ENCODE peak calls at places on chromosomes 16 and 17, in nine cellular contexts. One of them, this sample, is unnamed.

GRCh38 chr16:54054237-54054780 is 232.3 kb downstream of the IRX3 start:
- DNase-seq in GM13976: no peak
- DNase-seq in cardiac fibroblast: no peak
- DNase-seq in fibroblast of pulmonary artery: no peak
- DNase-seq in AG04450: no peak
- DNase-seq in fibroblast of villous mesenchyme: no peak
- DNase-seq in DND-41: no peak
- DNase-seq in left ventricle myocardium inferior: no peak
- DNase-seq in thyroid gland: no peak
- DNase-seq in this sample: no peak

GRCh38 chr17:57945999-57946797 is 9.0 kb downstream of the CUEDC1 start:
- DNase-seq in GM13976: no peak
- DNase-seq in cardiac fibroblast: peak
- DNase-seq in fibroblast of pulmonary artery: no peak
- DNase-seq in AG04450: no peak
- DNase-seq in fibroblast of villous mesenchyme: peak
- DNase-seq in DND-41: no peak
- DNase-seq in left ventricle myocardium inferior: no peak
- DNase-seq in thyroid gland: peak
- DNase-seq in this sample: peak

GRCh38 chr16:66959645-66960177 is 1.4 kb upstream of the CES3 start:
- DNase-seq in GM13976: no peak
- DNase-seq in cardiac fibroblast: no peak
- DNase-seq in fibroblast of pulmonary artery: no peak
- DNase-seq in AG04450: no peak
- DNase-seq in fibroblast of villous mesenchyme: no peak
- DNase-seq in DND-41: no peak
- DNase-seq in left ventricle myocardium inferior: peak
- DNase-seq in thyroid gland: no peak
- DNase-seq in this sample: no peak

GRCh38 chr17:71084219-71084618 is 914.9 kb downstream of the KCNJ2 start:
- DNase-seq in GM13976: no peak
- DNase-seq in cardiac fibroblast: peak
- DNase-seq in fibroblast of pulmonary artery: peak
- DNase-seq in AG04450: no peak
- DNase-seq in fibroblast of villous mesenchyme: peak
- DNase-seq in DND-41: peak
- DNase-seq in left ventricle myocardium inferior: no peak
- DNase-seq in thyroid gland: peak
- DNase-seq in this sample: peak

GRCh38 chr16:83517398-83517797 is 290.4 kb upstream of the HSBP1 start:
- DNase-seq in GM13976: no peak
- DNase-seq in cardiac fibroblast: no peak
- DNase-seq in fibroblast of pulmonary artery: no peak
- DNase-seq in AG04450: no peak
- DNase-seq in fibroblast of villous mesenchyme: no peak
- DNase-seq in DND-41: no peak
- DNase-seq in left ventricle myocardium inferior: no peak
- DNase-seq in thyroid gland: no peak
- DNase-seq in this sample: no peak

GRCh38 chr16:53071748-53072301 is 17.0 kb downstream of the CHD9 start:
- DNase-seq in GM13976: peak
- DNase-seq in cardiac fibroblast: peak
- DNase-seq in fibroblast of pulmonary artery: peak
- DNase-seq in AG04450: no peak
- DNase-seq in fibroblast of villous mesenchyme: no peak
- DNase-seq in DND-41: peak
- DNase-seq in left ventricle myocardium inferior: peak
- DNase-seq in thyroid gland: peak
- DNase-seq in this sample: no peak

GRCh38 chr17:19447085-19447583 is 36.1 kb downstream of the RNF112 start:
- DNase-seq in GM13976: peak
- DNase-seq in cardiac fibroblast: peak
- DNase-seq in fibroblast of pulmonary artery: peak
- DNase-seq in AG04450: peak
- DNase-seq in fibroblast of villous mesenchyme: peak
- DNase-seq in DND-41: peak
- DNase-seq in left ventricle myocardium inferior: no peak
- DNase-seq in thyroid gland: peak
- DNase-seq in this sample: peak

GRCh38 chr17:60079401-60079861 is 710 bp upstream of the HEATR6 start:
- DNase-seq in GM13976: no peak
- DNase-seq in cardiac fibroblast: peak
- DNase-seq in fibroblast of pulmonary artery: peak
- DNase-seq in AG04450: no peak
- DNase-seq in fibroblast of villous mesenchyme: peak
- DNase-seq in DND-41: no peak
- DNase-seq in left ventricle myocardium inferior: no peak
- DNase-seq in thyroid gland: no peak
- DNase-seq in this sample: peak

DNA sequence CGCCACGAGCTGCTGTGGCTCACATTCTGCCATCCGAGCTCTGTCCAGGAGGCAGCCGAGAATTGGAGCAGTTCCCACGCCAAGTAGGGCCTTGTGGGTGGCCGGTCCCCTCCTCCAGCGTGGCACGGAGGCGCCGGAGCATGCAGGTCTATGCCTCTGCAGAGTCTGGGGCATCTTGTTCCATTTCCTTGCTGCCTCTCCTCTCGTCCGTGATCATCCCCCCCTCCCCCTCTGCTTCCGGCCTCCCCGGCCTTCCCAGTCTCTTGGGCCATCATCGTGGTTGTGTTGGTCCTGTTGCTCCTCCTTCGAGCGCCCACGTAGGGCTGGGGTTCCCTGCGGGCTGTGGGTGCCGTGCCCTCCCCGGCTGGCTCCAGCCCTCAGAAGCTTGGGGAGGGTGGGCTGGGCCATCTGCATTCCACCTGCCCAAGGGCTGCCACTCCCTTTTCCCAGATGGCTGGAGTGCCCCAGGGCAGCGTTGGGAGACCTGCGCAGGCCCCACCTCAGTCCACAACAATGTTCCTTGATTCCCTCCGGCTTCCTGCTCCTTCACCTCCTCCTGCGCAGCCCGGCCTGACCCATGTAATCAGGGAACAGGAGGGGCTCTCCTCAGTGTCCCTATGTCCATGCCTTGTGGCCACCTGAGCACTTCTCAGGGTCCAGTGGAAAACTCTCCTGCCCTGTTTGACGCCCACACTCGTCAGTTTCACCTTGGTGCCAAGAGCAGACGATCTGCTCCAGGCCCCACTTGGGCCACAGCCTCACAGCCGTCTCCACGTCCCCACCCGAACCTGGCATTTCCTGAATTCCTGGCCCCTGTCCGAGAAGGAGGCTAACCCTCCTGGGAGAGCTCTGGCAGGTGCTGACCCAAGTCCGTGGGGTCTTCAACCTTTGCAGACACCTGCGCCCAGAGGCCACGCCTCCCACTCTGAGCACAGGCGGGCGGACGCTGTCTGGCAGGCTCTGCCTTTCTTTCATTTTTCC is 37.1 kb downstream of the BAIAP2 start:
- DNase-seq in GM13976: no peak
- DNase-seq in cardiac fibroblast: no peak
- DNase-seq in fibroblast of pulmonary artery: no peak
- DNase-seq in AG04450: no peak
- DNase-seq in fibroblast of villous mesenchyme: no peak
- DNase-seq in DND-41: no peak
- DNase-seq in left ventricle myocardium inferior: no peak
- DNase-seq in thyroid gland: peak
- DNase-seq in this sample: no peak
- TF ChIP-seq CTCF in GM13976: no peak
- TF ChIP-seq CTCF in cardiac fibroblast: no peak
- TF ChIP-seq CTCF in fibroblast of pulmonary artery: no peak
- TF ChIP-seq CTCF in AG04450: no peak
- TF ChIP-seq CTCF in fibroblast of villous mesenchyme: no peak
- TF ChIP-seq CTCF in DND-41: no peak
- TF ChIP-seq CTCF in left ventricle myocardium inferior: no peak
- TF ChIP-seq CTCF in thyroid gland: no peak
- TF ChIP-seq CTCF in this sample: no peak

DNA sequence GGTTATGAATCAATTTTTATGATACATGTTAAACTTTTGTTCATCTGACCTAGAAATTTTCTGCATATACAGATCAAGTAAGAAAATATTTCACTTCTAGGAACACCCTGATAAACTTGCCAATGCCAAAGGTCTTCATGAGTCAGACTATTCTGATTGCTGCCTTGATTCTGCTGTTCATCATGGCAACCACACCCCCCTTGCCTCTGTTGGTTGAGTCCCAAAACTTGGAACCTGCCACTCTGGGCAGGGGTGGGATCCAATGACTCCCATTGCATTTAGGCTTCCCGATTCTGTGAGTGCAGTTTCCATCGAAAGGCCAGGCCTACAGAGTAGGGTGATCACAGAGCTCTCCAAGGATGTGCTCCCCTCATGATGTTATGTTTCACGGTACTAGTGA is 15.8 kb upstream of the TENT4B start:
- DNase-seq in GM13976: no peak
- DNase-seq in cardiac fibroblast: no peak
- DNase-seq in fibroblast of pulmonary artery: no peak
- DNase-seq in AG04450: no peak
- DNase-seq in fibroblast of villous mesenchyme: no peak
- DNase-seq in DND-41: no peak
- DNase-seq in left ventricle myocardium inferior: no peak
- DNase-seq in thyroid gland: no peak
- DNase-seq in this sample: no peak
- TF ChIP-seq CTCF in GM13976: no peak
- TF ChIP-seq CTCF in cardiac fibroblast: no peak
- TF ChIP-seq CTCF in fibroblast of pulmonary artery: no peak
- TF ChIP-seq CTCF in AG04450: no peak
- TF ChIP-seq CTCF in fibroblast of villous mesenchyme: no peak
- TF ChIP-seq CTCF in DND-41: no peak
- TF ChIP-seq CTCF in left ventricle myocardium inferior: no peak
- TF ChIP-seq CTCF in thyroid gland: no peak
- TF ChIP-seq CTCF in this sample: no peak

GRCh38 chr17:6352016-6352415 is 82.9 kb downstream of the AIPL1 start:
- DNase-seq in GM13976: no peak
- DNase-seq in cardiac fibroblast: no peak
- DNase-seq in fibroblast of pulmonary artery: no peak
- DNase-seq in AG04450: no peak
- DNase-seq in fibroblast of villous mesenchyme: no peak
- DNase-seq in DND-41: no peak
- DNase-seq in left ventricle myocardium inferior: no peak
- DNase-seq in thyroid gland: no peak
- DNase-seq in this sample: no peak

GRCh38 chr17:6353161-6353560 is 81.8 kb downstream of the AIPL1 start:
- DNase-seq in GM13976: no peak
- DNase-seq in cardiac fibroblast: no peak
- DNase-seq in fibroblast of pulmonary artery: no peak
- DNase-seq in AG04450: no peak
- DNase-seq in fibroblast of villous mesenchyme: no peak
- DNase-seq in DND-41: no peak
- DNase-seq in left ventricle myocardium inferior: no peak
- DNase-seq in thyroid gland: no peak
- DNase-seq in this sample: no peak

GRCh38 chr17:6358131-6358530 is 76.8 kb downstream of the AIPL1 start:
- DNase-seq in GM13976: no peak
- DNase-seq in cardiac fibroblast: no peak
- DNase-seq in fibroblast of pulmonary artery: no peak
- DNase-seq in AG04450: no peak
- DNase-seq in fibroblast of villous mesenchyme: no peak
- DNase-seq in DND-41: no peak
- DNase-seq in left ventricle myocardium inferior: no peak
- DNase-seq in thyroid gland: no peak
- DNase-seq in this sample: no peak

GRCh38 chr17:6350806-6351205 is 84.1 kb downstream of the AIPL1 start:
- DNase-seq in GM13976: no peak
- DNase-seq in cardiac fibroblast: no peak
- DNase-seq in fibroblast of pulmonary artery: no peak
- DNase-seq in AG04450: no peak
- DNase-seq in fibroblast of villous mesenchyme: no peak
- DNase-seq in DND-41: no peak
- DNase-seq in left ventricle myocardium inferior: no peak
- DNase-seq in thyroid gland: no peak
- DNase-seq in this sample: no peak

DNA sequence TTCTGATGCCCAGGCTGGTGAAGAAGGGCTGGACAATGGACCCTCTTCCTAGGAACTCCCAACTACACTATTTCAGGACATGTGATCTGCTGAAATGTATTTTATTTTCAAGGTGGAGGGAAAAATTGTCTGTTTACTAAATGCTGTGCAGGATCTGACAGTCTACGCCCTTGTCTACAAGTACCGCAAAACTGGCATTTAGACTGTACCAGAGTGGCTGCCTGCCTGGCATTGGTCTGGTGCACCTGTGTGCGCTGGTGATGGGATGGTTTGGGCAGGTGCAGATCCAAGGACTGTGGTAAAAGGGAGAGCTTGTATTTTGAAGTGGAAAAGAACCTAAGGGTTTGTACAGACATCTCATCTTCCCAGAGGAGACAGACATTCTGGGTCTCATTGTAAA is 79.7 kb downstream of the AIPL1 start:
- DNase-seq in GM13976: no peak
- DNase-seq in cardiac fibroblast: no peak
- DNase-seq in fibroblast of pulmonary artery: no peak
- DNase-seq in AG04450: no peak
- DNase-seq in fibroblast of villous mesenchyme: no peak
- DNase-seq in DND-41: no peak
- DNase-seq in left ventricle myocardium inferior: no peak
- DNase-seq in thyroid gland: no peak
- DNase-seq in this sample: no peak
- TF ChIP-seq CTCF in GM13976: no peak
- TF ChIP-seq CTCF in cardiac fibroblast: no peak
- TF ChIP-seq CTCF in fibroblast of pulmonary artery: no peak
- TF ChIP-seq CTCF in AG04450: no peak
- TF ChIP-seq CTCF in fibroblast of villous mesenchyme: no peak
- TF ChIP-seq CTCF in DND-41: no peak
- TF ChIP-seq CTCF in left ventricle myocardium inferior: no peak
- TF ChIP-seq CTCF in thyroid gland: no peak
- TF ChIP-seq CTCF in this sample: no peak

GRCh38 chr17:78314683-78315354 is 45.1 kb downstream of the SOCS3 start:
- DNase-seq in GM13976: no peak
- DNase-seq in cardiac fibroblast: no peak
- DNase-seq in fibroblast of pulmonary artery: no peak
- DNase-seq in AG04450: no peak
- DNase-seq in fibroblast of villous mesenchyme: no peak
- DNase-seq in DND-41: no peak
- DNase-seq in left ventricle myocardium inferior: no peak
- DNase-seq in thyroid gland: no peak
- DNase-seq in this sample: no peak

GRCh38 chr17:78316867-78317816 is 42.7 kb downstream of the SOCS3 start:
- DNase-seq in GM13976: peak
- DNase-seq in cardiac fibroblast: no peak
- DNase-seq in fibroblast of pulmonary artery: peak
- DNase-seq in AG04450: no peak
- DNase-seq in fibroblast of villous mesenchyme: peak
- DNase-seq in DND-41: no peak
- DNase-seq in left ventricle myocardium inferior: no peak
- DNase-seq in thyroid gland: peak
- DNase-seq in this sample: no peak

GRCh38 chr17:78316115-78316866 is 43.6 kb downstream of the SOCS3 start:
- DNase-seq in GM13976: peak
- DNase-seq in cardiac fibroblast: no peak
- DNase-seq in fibroblast of pulmonary artery: no peak
- DNase-seq in AG04450: no peak
- DNase-seq in fibroblast of villous mesenchyme: no peak
- DNase-seq in DND-41: no peak
- DNase-seq in left ventricle myocardium inferior: no peak
- DNase-seq in thyroid gland: no peak
- DNase-seq in this sample: no peak

GRCh38 chr17:78313735-78314648 is 45.9 kb downstream of the SOCS3 start:
- DNase-seq in GM13976: peak
- DNase-seq in cardiac fibroblast: peak
- DNase-seq in fibroblast of pulmonary artery: peak
- DNase-seq in AG04450: no peak
- DNase-seq in fibroblast of villous mesenchyme: peak
- DNase-seq in DND-41: peak
- DNase-seq in left ventricle myocardium inferior: peak
- DNase-seq in thyroid gland: peak
- DNase-seq in this sample: peak

DNA sequence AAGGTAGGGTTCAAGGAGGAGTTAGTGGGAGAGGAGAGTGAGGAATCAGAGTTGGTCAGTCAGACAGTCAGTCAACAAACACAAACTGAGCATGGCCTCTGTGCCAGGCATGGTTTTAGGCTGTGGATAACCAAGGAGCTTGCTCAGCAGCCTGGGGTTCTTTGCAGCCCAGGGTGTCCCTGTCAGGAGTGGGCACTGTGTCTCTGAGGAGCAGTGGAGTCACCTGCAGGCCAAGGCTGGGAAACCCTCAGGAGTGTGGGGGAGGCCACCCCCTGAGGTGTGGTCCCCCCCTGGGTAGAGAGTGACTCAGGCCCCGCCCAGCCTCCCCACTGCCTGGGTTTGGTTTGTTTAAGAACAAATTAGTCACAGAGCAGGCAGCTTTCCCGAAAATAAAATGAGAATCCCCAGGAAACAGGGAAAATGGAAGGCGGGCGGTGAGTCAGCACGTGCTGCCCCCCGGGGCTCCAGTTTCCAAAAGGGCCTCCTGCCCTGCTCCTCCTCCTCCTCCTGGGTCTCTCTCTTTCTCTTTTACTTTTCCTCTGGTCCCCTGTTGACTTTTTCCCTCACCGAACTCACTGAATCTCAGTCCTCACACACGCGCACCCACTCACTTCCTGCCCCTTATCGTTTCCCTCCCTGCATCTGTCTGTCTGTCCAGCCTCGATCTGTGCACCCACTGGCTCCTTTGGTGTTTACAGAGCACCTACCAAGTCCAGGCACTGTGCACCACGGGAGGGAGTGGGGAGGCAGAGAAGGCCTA is 44.3 kb downstream of the SOCS3 start:
- DNase-seq in GM13976: peak
- DNase-seq in cardiac fibroblast: peak
- DNase-seq in fibroblast of pulmonary artery: peak
- DNase-seq in AG04450: peak
- DNase-seq in fibroblast of villous mesenchyme: peak
- DNase-seq in DND-41: no peak
- DNase-seq in left ventricle myocardium inferior: peak
- DNase-seq in thyroid gland: peak
- DNase-seq in this sample: peak
- TF ChIP-seq CTCF in GM13976: no peak
- TF ChIP-seq CTCF in cardiac fibroblast: peak
- TF ChIP-seq CTCF in fibroblast of pulmonary artery: no peak
- TF ChIP-seq CTCF in AG04450: no peak
- TF ChIP-seq CTCF in fibroblast of villous mesenchyme: no peak
- TF ChIP-seq CTCF in DND-41: no peak
- TF ChIP-seq CTCF in left ventricle myocardium inferior: no peak
- TF ChIP-seq CTCF in thyroid gland: no peak
- TF ChIP-seq CTCF in this sample: peak